ENCODE peak calls at places on chromosomes 1 and 21, in seven cellular contexts. J is esophagus muscularis mucosa, N is glutamatergic neuron, U is AG04449, I is psoas muscle, T is A549, E is GM12865. Z is an unnamed sample.

GRCh38 chr1:213014642-213015041 is 1.0 kb downstream of the ANGEL2 start:
- DNase-seq in I (no peak), J (no peak), T (no peak), U (no peak), N (no peak), E (peak; percentile 12), Z (no peak)

GRCh38 chr1:27106561-27107323 is 48.2 kb downstream of the SLC9A1 start:
- DNase-seq in I (no peak), U (no peak), J (no peak), T (no peak), N (no peak), E (peak; percentile 62), Z (no peak)

GRCh38 chr1:165324050-165324449 is 32.5 kb downstream of the LMX1A start:
- DNase-seq in N (no peak), J (peak; percentile 62), T (no peak), E (no peak), U (no peak), I (no peak), Z (no peak)

GRCh38 chr21:46055863-46056281 is 42.0 kb upstream of the COL6A2 start:
- DNase-seq in N (no peak), U (no peak), E (no peak), J (peak; percentile 91), T (no peak), I (peak; percentile 61), Z (no peak)

GRCh38 chr1:44678626-44679025 is 4.1 kb downstream of the ARMH1 start:
- DNase-seq in E (no peak), T (no peak), I (no peak), U (no peak), J (no peak), N (no peak), Z (no peak)

GRCh38 chr1:165315481-165315880 is 41.0 kb downstream of the LMX1A start:
- DNase-seq in E (no peak), N (no peak), J (no peak), U (no peak), T (no peak), I (no peak), Z (no peak)

GRCh38 chr1:202252271-202252670 is 58.7 kb downstream of the LGR6 start:
- DNase-seq in J (no peak), T (no peak), E (no peak), I (no peak), N (no peak), U (no peak), Z (no peak)

GRCh38 chr1:53559391-53559815 is 100.2 kb downstream of the DMRTB1 start:
- DNase-seq in N (peak; percentile 18), I (no peak), J (no peak), T (no peak), E (no peak), U (no peak), Z (no peak)

GRCh38 chr1:69700770-69701169 is 133.0 kb downstream of the LRRC7 start:
- DNase-seq in I (no peak), E (peak; percentile 30), J (no peak), U (no peak), T (no peak), N (no peak), Z (peak; percentile 66)

GRCh38 chr21:38938343-38938742 is 132.6 kb downstream of the ETS2 start:
- DNase-seq in T (no peak), J (no peak), E (peak; percentile 8), N (no peak), I (no peak), U (no peak), Z (peak; percentile 8)

GRCh38 chr1:153598309-153599172 is 14.4 kb downstream of the S100A16 start:
- DNase-seq in T (no peak), I (no peak), E (peak; percentile 95), U (no peak), J (no peak), N (no peak), Z (peak; percentile 20)

GRCh38 chr1:3688356-3688755 is 36.0 kb downstream of the TP73 start:
- DNase-seq in N (no peak), I (no peak), E (peak; percentile 70), J (no peak), U (no peak), T (no peak), Z (no peak)

GRCh38 chr1:165662186-165662585 is 31.2 kb downstream of the MGST3 start:
- DNase-seq in I (no peak), J (no peak), U (no peak), T (no peak), N (no peak), E (no peak), Z (no peak)

GRCh38 chr1:231973840-231974239 is 347.2 kb downstream of the DISC1 start:
- DNase-seq in U (no peak), J (no peak), T (no peak), I (no peak), N (no peak), E (no peak), Z (no peak)

GRCh38 chr1:56301791-56302190 is 277.6 kb downstream of the PLPP3 start:
- DNase-seq in E (no peak), N (no peak), U (peak; percentile 58), J (no peak), I (no peak), T (no peak), Z (no peak)

GRCh38 chr1:55015731-55016620 is 17.2 kb downstream of the BSND start:
- DNase-seq in J (no peak), U (no peak), N (no peak), T (no peak), I (no peak), E (no peak), Z (no peak)

GRCh38 chr1:180170569-180170968 is 15.9 kb downstream of the QSOX1 start:
- DNase-seq in E (no peak), U (no peak), T (no peak), I (no peak), N (no peak), J (no peak), Z (no peak)

DNA sequence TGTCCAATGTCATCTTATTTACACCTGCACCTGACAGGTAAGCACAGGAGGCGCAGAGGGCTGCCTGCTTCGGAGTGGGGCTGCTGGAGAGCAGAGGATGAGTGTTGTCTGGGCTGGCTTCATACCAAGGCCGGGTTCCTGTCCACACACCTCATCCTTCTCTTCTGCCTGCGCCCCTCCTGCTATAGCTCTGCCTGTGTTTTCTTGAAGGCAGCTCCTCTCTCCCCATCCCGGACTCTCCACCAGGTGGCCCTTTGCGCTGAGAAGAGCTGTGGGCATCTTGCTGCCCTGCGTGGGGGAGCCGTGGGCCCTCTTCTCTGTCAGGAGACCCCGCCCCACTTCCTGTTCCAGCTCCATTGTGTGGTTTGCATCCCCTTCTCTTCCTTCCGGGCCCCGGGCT is 35.0 kb downstream of the ARHGEF10L start:
- DNase-seq in T (no peak), E (no peak), N (no peak), U (no peak), I (no peak), J (no peak), Z (peak; percentile 40)
- TF ChIP-seq CTCF in T (no peak), E (no peak), N (no peak), U (peak; percentile 20), I (peak; percentile 5), J (peak; percentile 44), Z (no peak)

DNA sequence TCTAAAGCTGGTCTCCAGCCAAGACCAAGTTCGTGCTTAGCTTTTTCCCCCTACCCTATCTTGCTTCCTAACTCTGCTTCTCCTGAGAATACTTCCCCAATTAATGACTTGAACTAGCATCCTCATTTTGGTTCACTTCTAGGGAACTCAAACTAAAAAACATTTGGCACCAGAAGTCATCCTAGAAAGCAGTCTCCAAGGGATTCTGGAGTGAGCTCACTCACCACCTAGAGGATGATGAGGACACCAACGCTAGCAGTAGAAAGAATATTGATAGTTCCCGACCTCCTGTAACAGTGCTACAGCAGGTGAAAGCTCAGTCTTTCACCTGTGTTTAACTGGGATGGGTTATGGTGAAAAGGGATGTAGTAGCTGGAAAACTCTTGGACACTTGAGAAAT is 4.7 kb upstream of the PSMB2 start:
- DNase-seq in T (peak; percentile 31), J (no peak), U (no peak), E (no peak), N (no peak), I (no peak), Z (no peak)
- TF ChIP-seq CTCF in T (no peak), J (no peak), U (no peak), E (no peak), N (no peak), I (no peak), Z (no peak)

GRCh38 chr1:176949033-176949662 is 215.4 kb downstream of the ASTN1 start:
- DNase-seq in N (peak; percentile 88), T (peak; percentile 61), U (no peak), I (peak; percentile 39), J (no peak), E (peak; percentile 69), Z (peak; percentile 91)

GRCh38 chr1:176959461-176959860 is 205.1 kb downstream of the ASTN1 start:
- DNase-seq in T (no peak), U (no peak), N (no peak), J (no peak), E (no peak), I (no peak), Z (no peak)

GRCh38 chr1:176950736-176951308 is 213.7 kb downstream of the ASTN1 start:
- DNase-seq in I (no peak), U (no peak), T (no peak), E (no peak), J (no peak), N (no peak), Z (no peak)

GRCh38 chr1:176957603-176958002 is 206.9 kb downstream of the ASTN1 start:
- DNase-seq in U (no peak), I (no peak), N (no peak), E (no peak), T (no peak), J (no peak), Z (no peak)

DNA sequence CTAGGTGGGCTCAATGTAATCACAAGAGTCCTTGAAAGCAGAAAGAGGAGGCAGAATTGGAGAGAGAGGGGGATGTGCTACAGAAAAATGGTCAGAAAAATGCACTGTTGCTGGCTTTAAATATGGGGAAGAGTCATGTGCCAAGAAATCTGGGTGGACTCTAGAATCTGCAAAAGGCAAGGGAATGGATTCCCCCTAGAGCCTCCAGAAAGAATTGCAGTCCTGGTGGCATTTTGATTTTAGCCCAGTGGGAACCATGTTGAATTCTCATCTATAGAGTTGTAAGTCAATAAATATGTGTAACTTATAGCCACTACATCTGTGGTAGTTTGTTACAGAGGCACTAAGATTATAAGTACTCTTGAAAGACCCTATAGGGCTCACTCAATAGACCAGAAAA is 210.3 kb downstream of the ASTN1 start:
- DNase-seq in E (no peak), U (no peak), T (no peak), I (no peak), N (no peak), J (no peak), Z (no peak)
- TF ChIP-seq CTCF in E (peak; percentile 7), U (no peak), T (no peak), I (no peak), N (peak; percentile 60), J (no peak), Z (peak; percentile 44)

DNA sequence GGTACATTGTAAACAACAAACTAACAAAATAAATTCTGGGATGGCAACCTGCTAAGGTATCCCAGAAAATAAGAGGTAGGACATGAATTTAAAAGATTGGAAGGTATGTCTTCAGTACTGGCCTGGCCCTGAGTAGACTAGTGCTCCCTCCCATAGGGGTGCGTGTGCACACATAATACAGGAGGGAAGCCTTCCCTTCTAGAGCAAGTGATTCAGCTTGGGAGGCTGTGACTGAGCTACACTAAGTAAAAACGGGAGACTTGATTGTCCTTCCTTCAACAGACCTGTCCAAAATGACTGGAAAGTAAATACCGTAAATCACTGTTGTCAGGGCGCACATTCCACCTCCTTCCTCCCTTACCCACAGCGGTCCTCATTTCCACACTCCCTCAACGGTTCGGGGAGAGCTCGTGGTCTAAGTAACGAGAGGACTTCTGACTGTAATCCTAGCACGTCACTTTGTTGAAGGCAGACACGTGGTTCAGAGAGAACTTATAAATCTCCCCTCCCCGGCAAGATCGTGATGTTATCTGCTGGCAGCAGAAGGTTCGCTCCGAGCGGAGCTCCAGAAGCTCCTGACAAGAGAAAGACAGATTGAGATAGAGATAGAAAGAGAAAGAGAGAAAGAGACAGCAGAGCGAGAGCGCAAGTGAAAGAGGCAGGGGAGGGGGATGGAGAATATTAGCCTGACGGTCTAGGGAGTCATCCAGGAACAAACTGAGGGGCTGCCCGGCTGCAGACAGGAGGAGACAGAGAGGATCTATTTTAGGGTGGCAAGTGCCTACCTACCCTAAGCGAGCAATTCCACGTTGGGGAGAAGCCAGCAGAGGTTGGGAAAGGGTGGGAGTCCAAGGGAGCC is at the start of gene TGFB2:
- DNase-seq in T (peak; percentile 55), E (peak; percentile 21), N (no peak), I (peak; percentile 39), U (no peak), J (no peak), Z (peak; percentile 17)
- TF ChIP-seq CTCF in T (no peak), E (no peak), N (no peak), I (no peak), U (peak; percentile 3), J (no peak), Z (no peak)